ENCODE peak calls at places on chromosomes 6 and 20, in ten cellular contexts. E is HTR-8/SVneo, Q is cardiac fibroblast, N is endodermal cell, H is HS-5, I is astrocyte of the spinal cord, L is kidney glomerular epithelial cell, D is ascending aorta, J is NAMALWA, T is upper lobe of left lung. M is an unnamed sample.

GRCh38 chr6:135738646-135739045 is 112.9 kb upstream of the PDE7B start:
- DNase-seq in T (no peak), L (no peak), J (no peak), H (no peak), N (no peak), I (peak), Q (peak), E (no peak), D (no peak), M (no peak)

GRCh38 chr6:66226099-66226498 is 519.1 kb upstream of the EYS start:
- DNase-seq in E (no peak), T (no peak), D (no peak), Q (no peak), H (peak), I (peak), L (no peak), J (no peak), N (no peak), M (no peak)

GRCh38 chr6:28794175-28795002 is 129.4 kb downstream of the TRIM27 start:
- DNase-seq in D (no peak), T (no peak), J (peak), L (peak), N (peak), I (peak), Q (peak), H (no peak), E (no peak), M (no peak)

GRCh38 chr6:135932651-135933050 is 81.2 kb downstream of the PDE7B start:
- DNase-seq in T (no peak), J (no peak), N (no peak), Q (no peak), I (no peak), E (no peak), L (no peak), H (no peak), D (no peak), M (no peak)

GRCh38 chr6:150169609-150170008 is 26.8 kb downstream of the PPP1R14C start:
- DNase-seq in I (peak), L (peak), D (no peak), J (no peak), E (no peak), N (no peak), Q (peak), H (peak), T (no peak), M (no peak)

GRCh38 chr6:33206864-33207568 is 1.3 kb upstream of the RING1 start:
- DNase-seq in Q (no peak), N (peak), T (no peak), E (no peak), I (peak), H (no peak), D (peak), J (no peak), L (no peak), M (no peak)

GRCh38 chr20:51639206-51639832 is 96.8 kb upstream of the NFATC2 start:
- DNase-seq in D (peak), L (peak), T (peak), E (peak), Q (peak), N (peak), J (peak), I (peak), H (peak), M (peak)

GRCh38 chr20:33803921-33804337 is 7.2 kb upstream of the CHMP4B start:
- DNase-seq in N (no peak), E (peak), H (peak), I (peak), L (peak), D (no peak), J (no peak), Q (peak), T (no peak), M (no peak)

GRCh38 chr20:8372819-8373218 is 240.8 kb downstream of the PLCB1 start:
- DNase-seq in E (no peak), J (no peak), Q (no peak), T (no peak), N (no peak), L (no peak), D (no peak), H (no peak), I (no peak), M (no peak)

GRCh38 chr6:101429291-101429690 is 35.8 kb downstream of the GRIK2 start:
- DNase-seq in J (no peak), Q (peak), T (no peak), H (no peak), E (no peak), D (no peak), I (peak), L (peak), N (no peak), M (no peak)

GRCh38 chr6:38524436-38525145 is 115.1 kb downstream of the BTBD9 start:
- DNase-seq in T (no peak), E (no peak), Q (no peak), H (no peak), D (no peak), J (no peak), N (no peak), I (no peak), L (no peak), M (no peak)

GRCh38 chr6:2764610-2765165 is 505 bp upstream of the WRNIP1 start:
- DNase-seq in Q (peak), I (peak), E (peak), H (no peak), J (peak), N (no peak), T (peak), L (peak), D (peak), M (peak)

GRCh38 chr6:12482386-12482785 is 192.2 kb downstream of the EDN1 start:
- DNase-seq in H (no peak), J (peak), I (no peak), D (no peak), L (no peak), E (no peak), Q (no peak), N (no peak), T (no peak), M (no peak)

GRCh38 chr20:37479925-37480691 is 40.9 kb upstream of the NNAT start:
- DNase-seq in J (no peak), Q (no peak), T (no peak), D (no peak), L (no peak), I (no peak), E (no peak), N (no peak), H (no peak), M (no peak)

GRCh38 chr20:52047811-52048302 is 143.7 kb downstream of the ZFP64 start:
- DNase-seq in I (peak), H (no peak), Q (peak), J (no peak), L (no peak), E (no peak), N (peak), T (no peak), D (no peak), M (no peak)

GRCh38 chr6:125918681-125919566 is 37.6 kb upstream of the HINT3 start:
- DNase-seq in D (no peak), E (peak), T (peak), I (peak), J (no peak), Q (peak), N (no peak), H (no peak), L (peak), M (peak)

M was measured in germinal center.